ENCODE peak calls at places on chromosomes 2 and 18, in ten cellular contexts. One of them, this sample, is unnamed.

GRCh38 chr2:39247512-39247911 is 3.7 kb upstream of the CDKL4 start:
- DNase-seq in AG09309: no peak
- DNase-seq in tibial artery: no peak
- DNase-seq in T-helper 1 cell: no peak
- DNase-seq in endothelial cell: no peak
- DNase-seq in HT1080: no peak
- DNase-seq in GM20000: no peak
- DNase-seq in fibroblast of mammary gland: no peak
- DNase-seq in GM04504: no peak
- DNase-seq in stimulated activated CD8-positive, alpha-beta memory T cell treated with anti-CD3 and anti-CD28 coated beads, Interleukin-2, amount 100 ng/mL, for 1 hour: no peak
- DNase-seq in this sample: no peak

GRCh38 chr2:18336975-18337374 is 223.5 kb downstream of the RDH14 start:
- DNase-seq in tibial artery: no peak
- DNase-seq in T-helper 1 cell: no peak
- DNase-seq in endothelial cell: no peak
- DNase-seq in HT1080: peak; percentile 44
- DNase-seq in stimulated activated CD8-positive, alpha-beta memory T cell treated with anti-CD3 and anti-CD28 coated beads, Interleukin-2, amount 100 ng/mL, for 1 hour: no peak
- DNase-seq in fibroblast of mammary gland: no peak
- DNase-seq in GM04504: no peak
- DNase-seq in AG09309: no peak
- DNase-seq in GM20000: no peak
- DNase-seq in this sample: no peak

GRCh38 chr18:32906506-32907214 is 133.8 kb upstream of the KLHL14 start:
- DNase-seq in AG09309: no peak
- DNase-seq in tibial artery: no peak
- DNase-seq in GM20000: no peak
- DNase-seq in GM04504: no peak
- DNase-seq in stimulated activated CD8-positive, alpha-beta memory T cell treated with anti-CD3 and anti-CD28 coated beads, Interleukin-2, amount 100 ng/mL, for 1 hour: no peak
- DNase-seq in fibroblast of mammary gland: peak; percentile 19
- DNase-seq in endothelial cell: no peak
- DNase-seq in T-helper 1 cell: no peak
- DNase-seq in HT1080: peak; percentile 4
- DNase-seq in this sample: no peak

GRCh38 chr2:121044412-121044811 is 240.6 kb downstream of the TFCP2L1 start:
- DNase-seq in tibial artery: no peak
- DNase-seq in GM04504: no peak
- DNase-seq in AG09309: no peak
- DNase-seq in HT1080: no peak
- DNase-seq in stimulated activated CD8-positive, alpha-beta memory T cell treated with anti-CD3 and anti-CD28 coated beads, Interleukin-2, amount 100 ng/mL, for 1 hour: no peak
- DNase-seq in fibroblast of mammary gland: no peak
- DNase-seq in T-helper 1 cell: no peak
- DNase-seq in GM20000: no peak
- DNase-seq in endothelial cell: no peak
- DNase-seq in this sample: no peak

GRCh38 chr18:12827588-12827987 is 56.4 kb downstream of the PTPN2 start:
- DNase-seq in HT1080: no peak
- DNase-seq in stimulated activated CD8-positive, alpha-beta memory T cell treated with anti-CD3 and anti-CD28 coated beads, Interleukin-2, amount 100 ng/mL, for 1 hour: no peak
- DNase-seq in fibroblast of mammary gland: no peak
- DNase-seq in GM04504: no peak
- DNase-seq in AG09309: no peak
- DNase-seq in endothelial cell: no peak
- DNase-seq in tibial artery: no peak
- DNase-seq in T-helper 1 cell: no peak
- DNase-seq in GM20000: no peak
- DNase-seq in this sample: no peak

GRCh38 chr18:68699043-68699442 is 15.9 kb downstream of the TMX3 start:
- DNase-seq in endothelial cell: no peak
- DNase-seq in HT1080: no peak
- DNase-seq in T-helper 1 cell: no peak
- DNase-seq in tibial artery: no peak
- DNase-seq in stimulated activated CD8-positive, alpha-beta memory T cell treated with anti-CD3 and anti-CD28 coated beads, Interleukin-2, amount 100 ng/mL, for 1 hour: no peak
- DNase-seq in GM04504: peak; percentile 39
- DNase-seq in GM20000: no peak
- DNase-seq in AG09309: peak; percentile 76
- DNase-seq in fibroblast of mammary gland: peak; percentile 78
- DNase-seq in this sample: no peak

GRCh38 chr2:16136461-16137035 is 196.2 kb downstream of the MYCN start:
- DNase-seq in AG09309: no peak
- DNase-seq in fibroblast of mammary gland: no peak
- DNase-seq in GM20000: no peak
- DNase-seq in GM04504: no peak
- DNase-seq in HT1080: no peak
- DNase-seq in T-helper 1 cell: no peak
- DNase-seq in endothelial cell: no peak
- DNase-seq in tibial artery: no peak
- DNase-seq in stimulated activated CD8-positive, alpha-beta memory T cell treated with anti-CD3 and anti-CD28 coated beads, Interleukin-2, amount 100 ng/mL, for 1 hour: no peak
- DNase-seq in this sample: no peak

GRCh38 chr2:46008082-46008870 is 288.9 kb upstream of the EPAS1 start:
- DNase-seq in endothelial cell: no peak
- DNase-seq in GM20000: no peak
- DNase-seq in GM04504: no peak
- DNase-seq in T-helper 1 cell: no peak
- DNase-seq in tibial artery: no peak
- DNase-seq in HT1080: peak; percentile 71
- DNase-seq in AG09309: no peak
- DNase-seq in fibroblast of mammary gland: peak; percentile 24
- DNase-seq in stimulated activated CD8-positive, alpha-beta memory T cell treated with anti-CD3 and anti-CD28 coated beads, Interleukin-2, amount 100 ng/mL, for 1 hour: no peak
- DNase-seq in this sample: no peak

GRCh38 chr2:179226203-179226960 is 38.2 kb downstream of the SESTD1 start:
- DNase-seq in HT1080: no peak
- DNase-seq in stimulated activated CD8-positive, alpha-beta memory T cell treated with anti-CD3 and anti-CD28 coated beads, Interleukin-2, amount 100 ng/mL, for 1 hour: no peak
- DNase-seq in GM04504: no peak
- DNase-seq in GM20000: no peak
- DNase-seq in tibial artery: no peak
- DNase-seq in endothelial cell: no peak
- DNase-seq in fibroblast of mammary gland: no peak
- DNase-seq in T-helper 1 cell: no peak
- DNase-seq in AG09309: no peak
- DNase-seq in this sample: no peak

GRCh38 chr2:47654790-47655562 is 128.0 kb upstream of the MSH6 start:
- DNase-seq in stimulated activated CD8-positive, alpha-beta memory T cell treated with anti-CD3 and anti-CD28 coated beads, Interleukin-2, amount 100 ng/mL, for 1 hour: no peak
- DNase-seq in T-helper 1 cell: no peak
- DNase-seq in endothelial cell: no peak
- DNase-seq in tibial artery: no peak
- DNase-seq in HT1080: peak; percentile 34
- DNase-seq in AG09309: no peak
- DNase-seq in fibroblast of mammary gland: no peak
- DNase-seq in GM04504: no peak
- DNase-seq in GM20000: peak; percentile 73
- DNase-seq in this sample: no peak

GRCh38 chr2:94870392-94871225 is 621 bp upstream of the TEKT4 start:
- DNase-seq in stimulated activated CD8-positive, alpha-beta memory T cell treated with anti-CD3 and anti-CD28 coated beads, Interleukin-2, amount 100 ng/mL, for 1 hour: no peak
- DNase-seq in fibroblast of mammary gland: no peak
- DNase-seq in tibial artery: no peak
- DNase-seq in AG09309: no peak
- DNase-seq in GM04504: no peak
- DNase-seq in GM20000: no peak
- DNase-seq in HT1080: no peak
- DNase-seq in endothelial cell: peak; percentile 75
- DNase-seq in T-helper 1 cell: no peak
- DNase-seq in this sample: no peak

GRCh38 chr18:72847134-72847533 is 20.7 kb downstream of the NETO1 start:
- DNase-seq in stimulated activated CD8-positive, alpha-beta memory T cell treated with anti-CD3 and anti-CD28 coated beads, Interleukin-2, amount 100 ng/mL, for 1 hour: no peak
- DNase-seq in T-helper 1 cell: no peak
- DNase-seq in GM04504: no peak
- DNase-seq in GM20000: no peak
- DNase-seq in HT1080: peak; percentile 69
- DNase-seq in tibial artery: no peak
- DNase-seq in fibroblast of mammary gland: no peak
- DNase-seq in endothelial cell: no peak
- DNase-seq in AG09309: no peak
- DNase-seq in this sample: no peak

GRCh38 chr2:198641161-198641560 is 816.6 kb downstream of the SATB2 start:
- DNase-seq in GM04504: no peak
- DNase-seq in fibroblast of mammary gland: no peak
- DNase-seq in tibial artery: no peak
- DNase-seq in HT1080: no peak
- DNase-seq in GM20000: no peak
- DNase-seq in AG09309: peak; percentile 24
- DNase-seq in endothelial cell: no peak
- DNase-seq in stimulated activated CD8-positive, alpha-beta memory T cell treated with anti-CD3 and anti-CD28 coated beads, Interleukin-2, amount 100 ng/mL, for 1 hour: no peak
- DNase-seq in T-helper 1 cell: no peak
- DNase-seq in this sample: no peak

GRCh38 chr18:11654736-11655604 is 34.1 kb upstream of the GNAL start:
- DNase-seq in tibial artery: no peak
- DNase-seq in fibroblast of mammary gland: peak; percentile 29
- DNase-seq in GM20000: peak; percentile 75
- DNase-seq in HT1080: no peak
- DNase-seq in stimulated activated CD8-positive, alpha-beta memory T cell treated with anti-CD3 and anti-CD28 coated beads, Interleukin-2, amount 100 ng/mL, for 1 hour: no peak
- DNase-seq in endothelial cell: peak; percentile 84
- DNase-seq in AG09309: no peak
- DNase-seq in GM04504: peak; percentile 1
- DNase-seq in T-helper 1 cell: no peak
- DNase-seq in this sample: peak; percentile 3

GRCh38 chr2:54558188-54558975 is 102.3 kb downstream of the SPTBN1 start:
- DNase-seq in fibroblast of mammary gland: peak; percentile 39
- DNase-seq in stimulated activated CD8-positive, alpha-beta memory T cell treated with anti-CD3 and anti-CD28 coated beads, Interleukin-2, amount 100 ng/mL, for 1 hour: peak; percentile 40
- DNase-seq in tibial artery: peak; percentile 64
- DNase-seq in GM04504: no peak
- DNase-seq in HT1080: no peak
- DNase-seq in AG09309: no peak
- DNase-seq in endothelial cell: peak; percentile 54
- DNase-seq in T-helper 1 cell: peak; percentile 41
- DNase-seq in GM20000: peak; percentile 76
- DNase-seq in this sample: peak; percentile 55

GRCh38 chr2:172282944-172283343 is 144.4 kb upstream of the ITGA6 start:
- DNase-seq in GM20000: no peak
- DNase-seq in T-helper 1 cell: no peak
- DNase-seq in HT1080: peak; percentile 91
- DNase-seq in GM04504: peak; percentile 60
- DNase-seq in endothelial cell: no peak
- DNase-seq in fibroblast of mammary gland: peak; percentile 97
- DNase-seq in tibial artery: no peak
- DNase-seq in AG09309: peak; percentile 49
- DNase-seq in stimulated activated CD8-positive, alpha-beta memory T cell treated with anti-CD3 and anti-CD28 coated beads, Interleukin-2, amount 100 ng/mL, for 1 hour: no peak
- DNase-seq in this sample: no peak

GRCh38 chr2:150567771-150568278 is 80.4 kb upstream of the RND3 start:
- DNase-seq in T-helper 1 cell: no peak
- DNase-seq in stimulated activated CD8-positive, alpha-beta memory T cell treated with anti-CD3 and anti-CD28 coated beads, Interleukin-2, amount 100 ng/mL, for 1 hour: no peak
- DNase-seq in AG09309: no peak
- DNase-seq in GM20000: no peak
- DNase-seq in GM04504: peak; percentile 29
- DNase-seq in fibroblast of mammary gland: peak; percentile 60
- DNase-seq in endothelial cell: no peak
- DNase-seq in tibial artery: no peak
- DNase-seq in HT1080: no peak
- DNase-seq in this sample: no peak

GRCh38 chr2:45276914-45277313 is 267.7 kb upstream of the SIX2 start:
- DNase-seq in HT1080: peak; percentile 73
- DNase-seq in endothelial cell: no peak
- DNase-seq in GM04504: no peak
- DNase-seq in fibroblast of mammary gland: peak; percentile 33
- DNase-seq in GM20000: no peak
- DNase-seq in AG09309: no peak
- DNase-seq in T-helper 1 cell: no peak
- DNase-seq in tibial artery: no peak
- DNase-seq in stimulated activated CD8-positive, alpha-beta memory T cell treated with anti-CD3 and anti-CD28 coated beads, Interleukin-2, amount 100 ng/mL, for 1 hour: no peak
- DNase-seq in this sample: no peak

GRCh38 chr2:9771481-9772017 is 71.7 kb upstream of the TAF1B start:
- DNase-seq in endothelial cell: no peak
- DNase-seq in GM20000: no peak
- DNase-seq in AG09309: peak; percentile 74
- DNase-seq in HT1080: peak; percentile 82
- DNase-seq in fibroblast of mammary gland: peak; percentile 85
- DNase-seq in T-helper 1 cell: no peak
- DNase-seq in stimulated activated CD8-positive, alpha-beta memory T cell treated with anti-CD3 and anti-CD28 coated beads, Interleukin-2, amount 100 ng/mL, for 1 hour: no peak
- DNase-seq in GM04504: peak; percentile 68
- DNase-seq in tibial artery: no peak
- DNase-seq in this sample: no peak

GRCh38 chr18:55073116-55073515 is 113.9 kb upstream of the CCDC68 start:
- DNase-seq in tibial artery: no peak
- DNase-seq in fibroblast of mammary gland: no peak
- DNase-seq in GM20000: no peak
- DNase-seq in stimulated activated CD8-positive, alpha-beta memory T cell treated with anti-CD3 and anti-CD28 coated beads, Interleukin-2, amount 100 ng/mL, for 1 hour: no peak
- DNase-seq in AG09309: no peak
- DNase-seq in HT1080: no peak
- DNase-seq in GM04504: no peak
- DNase-seq in T-helper 1 cell: no peak
- DNase-seq in endothelial cell: no peak
- DNase-seq in this sample: no peak

GRCh38 chr2:224646242-224646846 is 61.2 kb upstream of the CUL3 start:
- DNase-seq in GM20000: no peak
- DNase-seq in HT1080: no peak
- DNase-seq in endothelial cell: peak; percentile 38
- DNase-seq in stimulated activated CD8-positive, alpha-beta memory T cell treated with anti-CD3 and anti-CD28 coated beads, Interleukin-2, amount 100 ng/mL, for 1 hour: no peak
- DNase-seq in fibroblast of mammary gland: peak; percentile 28
- DNase-seq in tibial artery: no peak
- DNase-seq in AG09309: no peak
- DNase-seq in T-helper 1 cell: no peak
- DNase-seq in GM04504: peak; percentile 0
- DNase-seq in this sample: no peak

GRCh38 chr2:33210626-33211025 is 263.9 kb downstream of the LTBP1 start:
- DNase-seq in fibroblast of mammary gland: peak; percentile 99
- DNase-seq in T-helper 1 cell: no peak
- DNase-seq in HT1080: peak; percentile 97
- DNase-seq in endothelial cell: no peak
- DNase-seq in GM20000: no peak
- DNase-seq in GM04504: peak; percentile 86
- DNase-seq in stimulated activated CD8-positive, alpha-beta memory T cell treated with anti-CD3 and anti-CD28 coated beads, Interleukin-2, amount 100 ng/mL, for 1 hour: no peak
- DNase-seq in tibial artery: peak; percentile 60
- DNase-seq in AG09309: peak; percentile 93
- DNase-seq in this sample: no peak

GRCh38 chr2:129888461-129888860 is 91.0 kb upstream of the RAB6C start:
- DNase-seq in GM20000: no peak
- DNase-seq in fibroblast of mammary gland: no peak
- DNase-seq in AG09309: no peak
- DNase-seq in T-helper 1 cell: no peak
- DNase-seq in HT1080: no peak
- DNase-seq in stimulated activated CD8-positive, alpha-beta memory T cell treated with anti-CD3 and anti-CD28 coated beads, Interleukin-2, amount 100 ng/mL, for 1 hour: no peak
- DNase-seq in tibial artery: no peak
- DNase-seq in GM04504: no peak
- DNase-seq in endothelial cell: no peak
- DNase-seq in this sample: no peak

This sample was measured in activated effector memory CD4-positive, alpha-beta T cell treated with Interleukin-2 at 50 U/mL for 16 hours.